ENCODE peak calls at places on chromosomes 6 and 20, in five cellular contexts. P is GM23338; R is foreskin fibroblast; M is psoas muscle; C is CD4-positive, alpha-beta T cell. H is an unnamed sample.

GRCh38 chr6:38720295-38720694 is 5.2 kb downstream of the DNAH8 start:
- DNase-seq in P (peak), R (peak), M (no peak), C (no peak), H (no peak)

GRCh38 chr6:117414770-117415169 is 11.0 kb downstream of the ROS1 start:
- DNase-seq in P (peak), R (peak), M (no peak), C (no peak), H (no peak)

GRCh38 chr6:96520039-96520850 is 1.4 kb upstream of the UFL1 start:
- DNase-seq in P (peak), R (peak), M (no peak), C (no peak), H (no peak)

GRCh38 chr6:13767121-13767794 is 47.1 kb downstream of the MCUR1 start:
- DNase-seq in P (peak), R (peak), M (peak), C (peak), H (no peak)

GRCh38 chr6:134376785-134377184 is 58.9 kb upstream of the SGK1 start:
- DNase-seq in P (no peak), R (no peak), M (no peak), C (no peak), H (no peak)

GRCh38 chr20:31406115-31406514 is at the start of gene DEFB121:
- DNase-seq in P (no peak), R (no peak), M (no peak), C (no peak), H (no peak)

GRCh38 chr6:108719477-108719876 is 128.7 kb upstream of the ARMC2 start:
- DNase-seq in P (no peak), R (no peak), M (no peak), C (no peak), H (no peak)

GRCh38 chr20:59351148-59352040 is 51.0 kb downstream of the EDN3 start:
- DNase-seq in P (no peak), R (no peak), M (no peak), C (no peak), H (no peak)

GRCh38 chr20:40532103-40532502 is 156.9 kb downstream of the MAFB start:
- DNase-seq in P (peak), R (peak), M (no peak), C (no peak), H (no peak)

GRCh38 chr20:50237349-50237748 is 46.7 kb downstream of the CEBPB start:
- DNase-seq in P (no peak), R (no peak), M (no peak), C (no peak), H (no peak)

GRCh38 chr20:5863040-5863811 is 87.1 kb downstream of the TRMT6 start:
- DNase-seq in P (no peak), R (peak), M (peak), C (no peak), H (no peak)

GRCh38 chr6:156175971-156176421 is 601.2 kb upstream of the ARID1B start:
- DNase-seq in P (peak), R (no peak), M (peak), C (no peak), H (no peak)

GRCh38 chr6:100622907-100623692 is 158.4 kb upstream of the SIM1 start:
- DNase-seq in P (no peak), R (peak), M (no peak), C (no peak), H (no peak)

GRCh38 chr20:48776306-48776705 is 51.5 kb downstream of the PREX1 start:
- DNase-seq in P (no peak), R (peak), M (no peak), C (no peak), H (no peak)

GRCh38 chr20:17026346-17026745 is 200.5 kb upstream of the PCSK2 start:
- DNase-seq in P (no peak), R (no peak), M (no peak), C (no peak), H (no peak)

GRCh38 chr20:50246367-50247195 is 56.0 kb downstream of the CEBPB start:
- DNase-seq in P (no peak), R (no peak), M (no peak), C (no peak), H (no peak)

GRCh38 chr6:151999194-151999593 is 191.7 kb downstream of the ESR1 start:
- DNase-seq in P (no peak), R (peak), M (no peak), C (no peak), H (no peak)

GRCh38 chr6:90375681-90376439 is 79.2 kb upstream of the BACH2 start:
- DNase-seq in P (no peak), R (peak), M (no peak), C (no peak), H (no peak)

GRCh38 chr20:56968386-56969048 is 297.9 kb downstream of the BMP7 start:
- DNase-seq in P (no peak), R (no peak), M (no peak), C (no peak), H (no peak)

GRCh38 chr6:2026133-2026532 is 219.3 kb downstream of the GMDS start:
- DNase-seq in P (no peak), R (no peak), M (no peak), C (no peak), H (no peak)

GRCh38 chr6:44004625-44005506 is 122.4 kb downstream of the MRPL14 start:
- DNase-seq in P (no peak), R (peak), M (no peak), C (no peak), H (no peak)

GRCh38 chr6:88566746-88567534 is 396.5 kb downstream of the RNGTT start:
- DNase-seq in P (peak), R (no peak), M (no peak), C (no peak), H (no peak)

GRCh38 chr6:84967389-84967788 is 203.0 kb upstream of the TBX18 start:
- DNase-seq in P (peak), R (peak), M (no peak), C (no peak), H (no peak)
- TF ChIP-seq CTCF in P (peak), R (peak), M (no peak), C (no peak), H (peak)

DNA sequence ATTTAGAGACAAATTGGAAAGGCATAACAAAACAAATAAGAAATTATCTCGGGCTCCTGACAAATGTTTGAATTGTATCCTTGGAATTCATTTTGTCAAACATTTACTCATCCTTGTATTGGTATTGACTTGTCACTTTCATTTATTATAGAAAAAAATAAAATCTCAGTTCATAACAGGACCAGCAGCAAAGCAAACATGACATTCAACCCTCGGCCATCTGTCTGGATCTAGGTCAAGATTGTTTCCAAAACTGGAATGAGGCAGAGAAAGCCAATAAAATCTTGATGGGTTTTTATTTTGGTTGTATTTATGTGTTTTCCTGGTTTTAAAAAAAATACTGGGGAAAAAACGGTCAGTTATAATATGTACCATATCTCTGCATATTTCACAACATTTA is 42.9 kb upstream of the FABP7 start:
- DNase-seq in P (no peak), R (no peak), M (no peak), C (no peak), H (no peak)
- TF ChIP-seq CTCF in P (no peak), R (no peak), M (no peak), C (no peak), H (no peak)

GRCh38 chr6:161152904-161153662 is 120.8 kb downstream of the AGPAT4 start:
- DNase-seq in P (no peak), R (peak), M (no peak), C (no peak), H (no peak)
- TF ChIP-seq CTCF in P (peak), R (peak), M (no peak), C (no peak), H (peak)

DNA sequence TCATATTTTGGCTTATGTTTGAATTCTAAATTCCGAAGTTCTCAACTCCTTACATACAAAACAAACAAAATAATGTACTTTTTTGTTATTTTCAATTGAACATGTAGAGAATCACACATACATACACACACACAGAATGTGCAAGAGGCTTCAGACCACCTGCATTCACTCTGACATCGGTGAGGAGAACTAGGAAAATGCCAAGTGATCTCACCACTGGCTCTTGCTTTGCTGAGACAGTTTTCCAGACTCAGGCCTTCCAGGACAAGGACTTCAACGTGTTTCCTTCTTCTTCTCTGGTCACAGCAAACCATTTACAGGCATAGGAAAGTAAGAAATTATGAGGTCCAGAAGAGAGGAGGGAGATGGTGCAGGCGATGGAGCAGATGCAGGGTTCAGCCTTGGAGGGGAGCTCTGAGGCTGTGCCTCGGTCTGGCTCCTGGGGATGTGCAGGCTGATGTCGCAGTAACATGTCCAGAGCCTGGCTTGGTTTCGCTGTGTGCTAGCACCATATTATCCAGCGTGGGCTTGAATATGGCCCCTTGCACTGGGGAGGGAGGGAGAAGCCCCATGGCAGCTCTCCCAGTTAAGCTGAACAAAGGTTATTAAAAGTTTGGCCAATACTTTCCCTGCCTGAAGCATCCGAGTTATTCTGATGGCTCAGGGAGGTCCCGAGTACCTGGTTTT is 93.3 kb downstream of the DACT2 start:
- DNase-seq in P (no peak), R (no peak), M (no peak), C (no peak), H (no peak)
- TF ChIP-seq CTCF in P (no peak), R (no peak), M (no peak), C (no peak), H (no peak)

GRCh38 chr6:71383891-71384489 is 95.4 kb downstream of the OGFRL1 start:
- DNase-seq in P (peak), R (peak), M (no peak), C (no peak), H (no peak)
- TF ChIP-seq CTCF in P (peak), R (peak), M (peak), C (peak), H (peak)

GRCh38 chr6:17987576-17988421 is at the start of gene KIF13A:
- DNase-seq in P (peak), R (peak), M (peak), C (peak), H (peak)
- TF ChIP-seq CTCF in P (no peak), R (no peak), M (peak), C (no peak), H (peak)

GRCh38 chr6:7813704-7814103 is 87.8 kb downstream of the BMP6 start:
- DNase-seq in P (peak), R (no peak), M (no peak), C (no peak), H (no peak)
- TF ChIP-seq CTCF in P (peak), R (no peak), M (no peak), C (no peak), H (peak)

GRCh38 chr6:41100871-41101287 is 28.1 kb downstream of the NFYA start:
- DNase-seq in P (peak), R (no peak), M (peak), C (no peak), H (no peak)
- TF ChIP-seq CTCF in P (peak), R (no peak), M (no peak), C (no peak), H (no peak)

GRCh38 chr6:68317366-68317765 is 317.7 kb upstream of the ADGRB3 start:
- DNase-seq in P (no peak), R (peak), M (no peak), C (no peak), H (no peak)

GRCh38 chr6:68313911-68314310 is 321.2 kb upstream of the ADGRB3 start:
- DNase-seq in P (peak), R (peak), M (no peak), C (no peak), H (no peak)
- TF ChIP-seq CTCF in P (peak), R (no peak), M (no peak), C (no peak), H (peak)

H was measured in type B pancreatic cell.